ENCODE peak calls at places on chromosome 16, in four cellular contexts. One of them, this sample, is unnamed.

GRCh38 chr16:31453255-31454204 is 5.8 kb upstream of the ARMC5 start:
- DNase-seq in mesenchymal stem cell: peak
- DNase-seq in activated effector memory CD4-positive, alpha-beta T cell treated with anti-CD3 and anti-CD28 coated beads, Interleukin-2, amount 50 U/mL, for 16 hours: peak
- DNase-seq in foreskin fibroblast: peak
- DNase-seq in this sample: peak

GRCh38 chr16:68134644-68135043 is 49.5 kb downstream of the NFATC3 start:
- DNase-seq in foreskin fibroblast: no peak
- DNase-seq in mesenchymal stem cell: no peak
- DNase-seq in activated effector memory CD4-positive, alpha-beta T cell treated with anti-CD3 and anti-CD28 coated beads, Interleukin-2, amount 50 U/mL, for 16 hours: no peak
- DNase-seq in this sample: no peak

GRCh38 chr16:57102888-57103879 is 10.8 kb downstream of the CPNE2 start:
- DNase-seq in foreskin fibroblast: no peak
- DNase-seq in activated effector memory CD4-positive, alpha-beta T cell treated with anti-CD3 and anti-CD28 coated beads, Interleukin-2, amount 50 U/mL, for 16 hours: no peak
- DNase-seq in mesenchymal stem cell: no peak
- DNase-seq in this sample: no peak

GRCh38 chr16:85508993-85509392 is 104.1 kb upstream of the GSE1 start:
- DNase-seq in mesenchymal stem cell: no peak
- DNase-seq in activated effector memory CD4-positive, alpha-beta T cell treated with anti-CD3 and anti-CD28 coated beads, Interleukin-2, amount 50 U/mL, for 16 hours: no peak
- DNase-seq in foreskin fibroblast: no peak
- DNase-seq in this sample: no peak

GRCh38 chr16:53678756-53679334 is 24.8 kb downstream of the RPGRIP1L start:
- DNase-seq in mesenchymal stem cell: no peak
- DNase-seq in activated effector memory CD4-positive, alpha-beta T cell treated with anti-CD3 and anti-CD28 coated beads, Interleukin-2, amount 50 U/mL, for 16 hours: no peak
- DNase-seq in foreskin fibroblast: peak
- DNase-seq in this sample: no peak

GRCh38 chr16:27924411-27925118 is 138.9 kb downstream of the GSG1L start:
- DNase-seq in mesenchymal stem cell: no peak
- DNase-seq in activated effector memory CD4-positive, alpha-beta T cell treated with anti-CD3 and anti-CD28 coated beads, Interleukin-2, amount 50 U/mL, for 16 hours: no peak
- DNase-seq in foreskin fibroblast: no peak
- DNase-seq in this sample: no peak

GRCh38 chr16:12805091-12805490 is 1.4 kb upstream of the CPPED1 start:
- DNase-seq in activated effector memory CD4-positive, alpha-beta T cell treated with anti-CD3 and anti-CD28 coated beads, Interleukin-2, amount 50 U/mL, for 16 hours: no peak
- DNase-seq in foreskin fibroblast: no peak
- DNase-seq in mesenchymal stem cell: no peak
- DNase-seq in this sample: no peak

GRCh38 chr16:4597174-4597573 is 17.5 kb downstream of the UBALD1 start:
- DNase-seq in mesenchymal stem cell: no peak
- DNase-seq in foreskin fibroblast: no peak
- DNase-seq in activated effector memory CD4-positive, alpha-beta T cell treated with anti-CD3 and anti-CD28 coated beads, Interleukin-2, amount 50 U/mL, for 16 hours: no peak
- DNase-seq in this sample: no peak